ENCODE peak calls at places on chromosomes 1 and 21, in six cellular contexts. One of them, this sample, is unnamed.

GRCh38 chr1:157377216-157377821 is 175.0 kb downstream of the FCRL5 start:
- DNase-seq in AML-193: peak; percentile 36
- DNase-seq in T-helper 1 cell: no peak
- DNase-seq in stimulated activated CD4-positive, alpha-beta T cell treated with anti-CD3 and anti-CD28 coated beads, Interleukin-2, amount 100 ng/mL, for 48 hours: peak; percentile 10
- DNase-seq in AG09319: peak; percentile 1
- DNase-seq in lung: no peak
- DNase-seq in this sample: no peak

GRCh38 chr21:32021319-32022027 is 148.7 kb downstream of the HUNK start:
- DNase-seq in stimulated activated CD4-positive, alpha-beta T cell treated with anti-CD3 and anti-CD28 coated beads, Interleukin-2, amount 100 ng/mL, for 48 hours: no peak
- DNase-seq in T-helper 1 cell: no peak
- DNase-seq in AG09319: no peak
- DNase-seq in lung: no peak
- DNase-seq in AML-193: no peak
- DNase-seq in this sample: peak; percentile 39

GRCh38 chr1:244615301-244615700 is 37.6 kb upstream of the DESI2 start:
- DNase-seq in stimulated activated CD4-positive, alpha-beta T cell treated with anti-CD3 and anti-CD28 coated beads, Interleukin-2, amount 100 ng/mL, for 48 hours: no peak
- DNase-seq in T-helper 1 cell: no peak
- DNase-seq in lung: no peak
- DNase-seq in AML-193: no peak
- DNase-seq in AG09319: no peak
- DNase-seq in this sample: no peak

GRCh38 chr1:209876091-209876800 is 48.5 kb downstream of the UTP25 start:
- DNase-seq in AG09319: no peak
- DNase-seq in stimulated activated CD4-positive, alpha-beta T cell treated with anti-CD3 and anti-CD28 coated beads, Interleukin-2, amount 100 ng/mL, for 48 hours: no peak
- DNase-seq in lung: no peak
- DNase-seq in AML-193: no peak
- DNase-seq in T-helper 1 cell: no peak
- DNase-seq in this sample: no peak

GRCh38 chr1:109885589-109885988 is 25.1 kb upstream of the CSF1 start:
- DNase-seq in lung: no peak
- DNase-seq in AML-193: peak; percentile 25
- DNase-seq in AG09319: no peak
- DNase-seq in T-helper 1 cell: no peak
- DNase-seq in stimulated activated CD4-positive, alpha-beta T cell treated with anti-CD3 and anti-CD28 coated beads, Interleukin-2, amount 100 ng/mL, for 48 hours: no peak
- DNase-seq in this sample: no peak

GRCh38 chr1:160219062-160219929 is 14.1 kb downstream of the PEA15 start:
- DNase-seq in T-helper 1 cell: no peak
- DNase-seq in AML-193: no peak
- DNase-seq in lung: no peak
- DNase-seq in AG09319: peak; percentile 49
- DNase-seq in stimulated activated CD4-positive, alpha-beta T cell treated with anti-CD3 and anti-CD28 coated beads, Interleukin-2, amount 100 ng/mL, for 48 hours: no peak
- DNase-seq in this sample: peak; percentile 36

GRCh38 chr1:238329671-238330070 is 438.9 kb upstream of the ZP4 start:
- DNase-seq in AML-193: no peak
- DNase-seq in lung: no peak
- DNase-seq in T-helper 1 cell: no peak
- DNase-seq in stimulated activated CD4-positive, alpha-beta T cell treated with anti-CD3 and anti-CD28 coated beads, Interleukin-2, amount 100 ng/mL, for 48 hours: no peak
- DNase-seq in AG09319: no peak
- DNase-seq in this sample: no peak

GRCh38 chr1:154479764-154480421 is 22.1 kb upstream of the TDRD10 start:
- DNase-seq in T-helper 1 cell: peak; percentile 51
- DNase-seq in AML-193: peak; percentile 79
- DNase-seq in lung: peak; percentile 74
- DNase-seq in stimulated activated CD4-positive, alpha-beta T cell treated with anti-CD3 and anti-CD28 coated beads, Interleukin-2, amount 100 ng/mL, for 48 hours: peak; percentile 68
- DNase-seq in AG09319: peak; percentile 60
- DNase-seq in this sample: peak; percentile 32

GRCh38 chr1:69567847-69568434 is at the start of gene LRRC7:
- DNase-seq in lung: no peak
- DNase-seq in AG09319: no peak
- DNase-seq in stimulated activated CD4-positive, alpha-beta T cell treated with anti-CD3 and anti-CD28 coated beads, Interleukin-2, amount 100 ng/mL, for 48 hours: no peak
- DNase-seq in AML-193: no peak
- DNase-seq in T-helper 1 cell: no peak
- DNase-seq in this sample: peak; percentile 60

GRCh38 chr1:22398656-22399420 is 52.8 kb upstream of the ZBTB40 start:
- DNase-seq in lung: no peak
- DNase-seq in stimulated activated CD4-positive, alpha-beta T cell treated with anti-CD3 and anti-CD28 coated beads, Interleukin-2, amount 100 ng/mL, for 48 hours: no peak
- DNase-seq in AML-193: no peak
- DNase-seq in T-helper 1 cell: no peak
- DNase-seq in AG09319: no peak
- DNase-seq in this sample: no peak

GRCh38 chr21:32329331-32329730 is 30.7 kb downstream of the MRAP start:
- DNase-seq in stimulated activated CD4-positive, alpha-beta T cell treated with anti-CD3 and anti-CD28 coated beads, Interleukin-2, amount 100 ng/mL, for 48 hours: no peak
- DNase-seq in lung: no peak
- DNase-seq in AML-193: no peak
- DNase-seq in AG09319: no peak
- DNase-seq in T-helper 1 cell: no peak
- DNase-seq in this sample: no peak

GRCh38 chr21:45366931-45367401 is 38.0 kb upstream of the COL18A1 start:
- DNase-seq in lung: no peak
- DNase-seq in AML-193: no peak
- DNase-seq in AG09319: peak; percentile 85
- DNase-seq in stimulated activated CD4-positive, alpha-beta T cell treated with anti-CD3 and anti-CD28 coated beads, Interleukin-2, amount 100 ng/mL, for 48 hours: no peak
- DNase-seq in T-helper 1 cell: no peak
- DNase-seq in this sample: no peak

GRCh38 chr1:207972350-207972749 is 61.4 kb upstream of the CD34 start:
- DNase-seq in stimulated activated CD4-positive, alpha-beta T cell treated with anti-CD3 and anti-CD28 coated beads, Interleukin-2, amount 100 ng/mL, for 48 hours: no peak
- DNase-seq in AG09319: no peak
- DNase-seq in T-helper 1 cell: no peak
- DNase-seq in lung: no peak
- DNase-seq in AML-193: no peak
- DNase-seq in this sample: no peak

GRCh38 chr1:231395051-231395995 is 26.8 kb downstream of the EGLN1 start:
- DNase-seq in AML-193: no peak
- DNase-seq in lung: no peak
- DNase-seq in AG09319: peak; percentile 57
- DNase-seq in stimulated activated CD4-positive, alpha-beta T cell treated with anti-CD3 and anti-CD28 coated beads, Interleukin-2, amount 100 ng/mL, for 48 hours: no peak
- DNase-seq in T-helper 1 cell: no peak
- DNase-seq in this sample: no peak

GRCh38 chr1:113219377-113219776 is 146.4 kb downstream of the LRIG2 start:
- DNase-seq in AG09319: no peak
- DNase-seq in stimulated activated CD4-positive, alpha-beta T cell treated with anti-CD3 and anti-CD28 coated beads, Interleukin-2, amount 100 ng/mL, for 48 hours: no peak
- DNase-seq in AML-193: no peak
- DNase-seq in T-helper 1 cell: no peak
- DNase-seq in lung: no peak
- DNase-seq in this sample: no peak

GRCh38 chr21:42236693-42237092 is 17.8 kb downstream of the ABCG1 start:
- DNase-seq in stimulated activated CD4-positive, alpha-beta T cell treated with anti-CD3 and anti-CD28 coated beads, Interleukin-2, amount 100 ng/mL, for 48 hours: no peak
- DNase-seq in T-helper 1 cell: no peak
- DNase-seq in AML-193: no peak
- DNase-seq in AG09319: no peak
- DNase-seq in lung: no peak
- DNase-seq in this sample: no peak

GRCh38 chr1:111621050-111621449 is 1.5 kb downstream of the RAP1A start:
- DNase-seq in AG09319: no peak
- DNase-seq in stimulated activated CD4-positive, alpha-beta T cell treated with anti-CD3 and anti-CD28 coated beads, Interleukin-2, amount 100 ng/mL, for 48 hours: no peak
- DNase-seq in lung: no peak
- DNase-seq in AML-193: peak; percentile 52
- DNase-seq in T-helper 1 cell: no peak
- DNase-seq in this sample: no peak

GRCh38 chr21:26099610-26100219 is 70.9 kb downstream of the APP start:
- DNase-seq in AML-193: no peak
- DNase-seq in stimulated activated CD4-positive, alpha-beta T cell treated with anti-CD3 and anti-CD28 coated beads, Interleukin-2, amount 100 ng/mL, for 48 hours: no peak
- DNase-seq in lung: no peak
- DNase-seq in T-helper 1 cell: no peak
- DNase-seq in AG09319: no peak
- DNase-seq in this sample: no peak

GRCh38 chr1:29543586-29543985 is 307.3 kb downstream of the PTPRU start:
- DNase-seq in T-helper 1 cell: no peak
- DNase-seq in lung: no peak
- DNase-seq in stimulated activated CD4-positive, alpha-beta T cell treated with anti-CD3 and anti-CD28 coated beads, Interleukin-2, amount 100 ng/mL, for 48 hours: no peak
- DNase-seq in AML-193: no peak
- DNase-seq in AG09319: no peak
- DNase-seq in this sample: no peak

GRCh38 chr21:42684109-42684916 is 30.9 kb downstream of the PDE9A start:
- DNase-seq in stimulated activated CD4-positive, alpha-beta T cell treated with anti-CD3 and anti-CD28 coated beads, Interleukin-2, amount 100 ng/mL, for 48 hours: peak; percentile 35
- DNase-seq in AG09319: no peak
- DNase-seq in AML-193: no peak
- DNase-seq in T-helper 1 cell: peak; percentile 31
- DNase-seq in lung: no peak
- DNase-seq in this sample: no peak

GRCh38 chr1:102970496-102971078 is 137.7 kb downstream of the COL11A1 start:
- DNase-seq in AG09319: peak; percentile 30
- DNase-seq in T-helper 1 cell: no peak
- DNase-seq in AML-193: peak; percentile 28
- DNase-seq in lung: no peak
- DNase-seq in stimulated activated CD4-positive, alpha-beta T cell treated with anti-CD3 and anti-CD28 coated beads, Interleukin-2, amount 100 ng/mL, for 48 hours: peak; percentile 3
- DNase-seq in this sample: no peak

GRCh38 chr1:166944186-166944967 is 31.0 kb downstream of the ILDR2 start:
- DNase-seq in T-helper 1 cell: no peak
- DNase-seq in stimulated activated CD4-positive, alpha-beta T cell treated with anti-CD3 and anti-CD28 coated beads, Interleukin-2, amount 100 ng/mL, for 48 hours: no peak
- DNase-seq in AG09319: no peak
- DNase-seq in lung: no peak
- DNase-seq in AML-193: no peak
- DNase-seq in this sample: no peak

GRCh38 chr1:200675588-200675852 is 5.8 kb upstream of the DDX59 start:
- DNase-seq in stimulated activated CD4-positive, alpha-beta T cell treated with anti-CD3 and anti-CD28 coated beads, Interleukin-2, amount 100 ng/mL, for 48 hours: no peak
- DNase-seq in AML-193: no peak
- DNase-seq in T-helper 1 cell: no peak
- DNase-seq in AG09319: no peak
- DNase-seq in lung: no peak
- DNase-seq in this sample: no peak

GRCh38 chr1:50929376-50929958 is 30.6 kb downstream of the FAF1 start:
- DNase-seq in AML-193: peak; percentile 50
- DNase-seq in lung: no peak
- DNase-seq in stimulated activated CD4-positive, alpha-beta T cell treated with anti-CD3 and anti-CD28 coated beads, Interleukin-2, amount 100 ng/mL, for 48 hours: no peak
- DNase-seq in T-helper 1 cell: no peak
- DNase-seq in AG09319: peak; percentile 12
- DNase-seq in this sample: no peak

GRCh38 chr1:176976236-176976635 is 188.3 kb downstream of the ASTN1 start:
- DNase-seq in lung: no peak
- DNase-seq in T-helper 1 cell: no peak
- DNase-seq in AML-193: no peak
- DNase-seq in stimulated activated CD4-positive, alpha-beta T cell treated with anti-CD3 and anti-CD28 coated beads, Interleukin-2, amount 100 ng/mL, for 48 hours: no peak
- DNase-seq in AG09319: no peak
- DNase-seq in this sample: no peak

GRCh38 chr1:47478090-47478489 is 40.2 kb downstream of the FOXD2 start:
- DNase-seq in AG09319: no peak
- DNase-seq in T-helper 1 cell: no peak
- DNase-seq in AML-193: no peak
- DNase-seq in lung: peak; percentile 75
- DNase-seq in stimulated activated CD4-positive, alpha-beta T cell treated with anti-CD3 and anti-CD28 coated beads, Interleukin-2, amount 100 ng/mL, for 48 hours: no peak
- DNase-seq in this sample: no peak

GRCh38 chr1:156281281-156282142 is 1.1 kb downstream of the SMG5 start:
- DNase-seq in stimulated activated CD4-positive, alpha-beta T cell treated with anti-CD3 and anti-CD28 coated beads, Interleukin-2, amount 100 ng/mL, for 48 hours: peak; percentile 28
- DNase-seq in T-helper 1 cell: no peak
- DNase-seq in lung: no peak
- DNase-seq in AG09319: no peak
- DNase-seq in AML-193: peak; percentile 28
- DNase-seq in this sample: no peak

GRCh38 chr1:223515416-223515815 is 122.2 kb downstream of the CCDC185 start:
- DNase-seq in AML-193: no peak
- DNase-seq in stimulated activated CD4-positive, alpha-beta T cell treated with anti-CD3 and anti-CD28 coated beads, Interleukin-2, amount 100 ng/mL, for 48 hours: no peak
- DNase-seq in AG09319: no peak
- DNase-seq in T-helper 1 cell: peak; percentile 6
- DNase-seq in lung: no peak
- DNase-seq in this sample: no peak

GRCh38 chr1:119279441-119280415 is 88.9 kb upstream of the HAO2 start:
- DNase-seq in AG09319: peak; percentile 52
- DNase-seq in T-helper 1 cell: no peak
- DNase-seq in lung: no peak
- DNase-seq in stimulated activated CD4-positive, alpha-beta T cell treated with anti-CD3 and anti-CD28 coated beads, Interleukin-2, amount 100 ng/mL, for 48 hours: no peak
- DNase-seq in AML-193: no peak
- DNase-seq in this sample: no peak

GRCh38 chr1:182713492-182713891 is 29.1 kb upstream of the RGS8 start:
- DNase-seq in stimulated activated CD4-positive, alpha-beta T cell treated with anti-CD3 and anti-CD28 coated beads, Interleukin-2, amount 100 ng/mL, for 48 hours: no peak
- DNase-seq in T-helper 1 cell: no peak
- DNase-seq in AML-193: no peak
- DNase-seq in AG09319: no peak
- DNase-seq in lung: no peak
- DNase-seq in this sample: no peak

GRCh38 chr1:30372792-30373433 is 350.5 kb downstream of the MATN1 start:
- DNase-seq in lung: peak; percentile 15
- DNase-seq in AG09319: no peak
- DNase-seq in T-helper 1 cell: no peak
- DNase-seq in AML-193: no peak
- DNase-seq in stimulated activated CD4-positive, alpha-beta T cell treated with anti-CD3 and anti-CD28 coated beads, Interleukin-2, amount 100 ng/mL, for 48 hours: no peak
- DNase-seq in this sample: no peak

This sample was measured in nucleus accumbens.